ENCODE peak calls at places on chromosomes 4 and X, in six cellular contexts. One of them, this sample, is unnamed.

GRCh38 chr4:88964450-88964849 is 92.5 kb downstream of the FAM13A start:
- DNase-seq in stimulated activated CD4-positive, alpha-beta T cell treated with anti-CD3 and anti-CD28 coated beads, TNF-alpha, amount 100 ng/mL, for 48 hours: no peak
- DNase-seq in T-helper 9 cell: no peak
- DNase-seq in Daoy: peak; percentile 37
- DNase-seq in SHP77: no peak
- DNase-seq in Karpas-422: no peak
- DNase-seq in this sample: no peak

GRCh38 chr4:189143255-189143654 is 797.4 kb upstream of the FRG1 start:
- DNase-seq in Daoy: peak; percentile 87
- DNase-seq in stimulated activated CD4-positive, alpha-beta T cell treated with anti-CD3 and anti-CD28 coated beads, TNF-alpha, amount 100 ng/mL, for 48 hours: no peak
- DNase-seq in SHP77: no peak
- DNase-seq in Karpas-422: no peak
- DNase-seq in T-helper 9 cell: no peak
- DNase-seq in this sample: no peak

GRCh38 chrX:105263171-105263570 is 42.7 kb upstream of the TEX13A start:
- DNase-seq in Karpas-422: no peak
- DNase-seq in stimulated activated CD4-positive, alpha-beta T cell treated with anti-CD3 and anti-CD28 coated beads, TNF-alpha, amount 100 ng/mL, for 48 hours: no peak
- DNase-seq in Daoy: no peak
- DNase-seq in SHP77: no peak
- DNase-seq in T-helper 9 cell: no peak
- DNase-seq in this sample: no peak

GRCh38 chr4:152784490-152785195 is 4.9 kb downstream of the ARFIP1 start:
- DNase-seq in Daoy: peak; percentile 14
- DNase-seq in stimulated activated CD4-positive, alpha-beta T cell treated with anti-CD3 and anti-CD28 coated beads, TNF-alpha, amount 100 ng/mL, for 48 hours: no peak
- DNase-seq in T-helper 9 cell: no peak
- DNase-seq in SHP77: no peak
- DNase-seq in Karpas-422: no peak
- DNase-seq in this sample: no peak

GRCh38 chr4:167248271-167248670 is 14.0 kb upstream of the SPOCK3 start:
- DNase-seq in T-helper 9 cell: no peak
- DNase-seq in SHP77: no peak
- DNase-seq in stimulated activated CD4-positive, alpha-beta T cell treated with anti-CD3 and anti-CD28 coated beads, TNF-alpha, amount 100 ng/mL, for 48 hours: no peak
- DNase-seq in Daoy: no peak
- DNase-seq in Karpas-422: no peak
- DNase-seq in this sample: no peak

GRCh38 chr4:120858776-120859175 is 63.8 kb downstream of the PRDM5 start:
- DNase-seq in Daoy: no peak
- DNase-seq in T-helper 9 cell: no peak
- DNase-seq in Karpas-422: peak; percentile 47
- DNase-seq in stimulated activated CD4-positive, alpha-beta T cell treated with anti-CD3 and anti-CD28 coated beads, TNF-alpha, amount 100 ng/mL, for 48 hours: no peak
- DNase-seq in SHP77: no peak
- DNase-seq in this sample: no peak

GRCh38 chr4:6231663-6232165 is 31.4 kb upstream of the JAKMIP1 start:
- DNase-seq in T-helper 9 cell: no peak
- DNase-seq in Karpas-422: no peak
- DNase-seq in Daoy: no peak
- DNase-seq in SHP77: no peak
- DNase-seq in stimulated activated CD4-positive, alpha-beta T cell treated with anti-CD3 and anti-CD28 coated beads, TNF-alpha, amount 100 ng/mL, for 48 hours: no peak
- DNase-seq in this sample: no peak

GRCh38 chr4:140653718-140654515 is 85.2 kb upstream of the UCP1 start:
- DNase-seq in SHP77: no peak
- DNase-seq in stimulated activated CD4-positive, alpha-beta T cell treated with anti-CD3 and anti-CD28 coated beads, TNF-alpha, amount 100 ng/mL, for 48 hours: no peak
- DNase-seq in Daoy: no peak
- DNase-seq in Karpas-422: no peak
- DNase-seq in T-helper 9 cell: no peak
- DNase-seq in this sample: no peak

GRCh38 chrX:97065973-97066372 is 182.3 kb downstream of the RPA4 start:
- DNase-seq in Daoy: no peak
- DNase-seq in SHP77: no peak
- DNase-seq in Karpas-422: no peak
- DNase-seq in T-helper 9 cell: no peak
- DNase-seq in stimulated activated CD4-positive, alpha-beta T cell treated with anti-CD3 and anti-CD28 coated beads, TNF-alpha, amount 100 ng/mL, for 48 hours: no peak
- DNase-seq in this sample: no peak